ENCODE peak calls at places on chromosome 11, in nine cellular contexts. N is lung; L is heart right ventricle; C is colonic mucosa; W is CD8-positive, alpha-beta T cell; G is hepatocyte; U is IMR-90; P is body of pancreas; S is thyroid gland. J is an unnamed sample. For H3K27me3, the result is how much of the 10 kb centered on the place peaks cover.

GRCh38 chr11:35390737-35391682 is 28.3 kb downstream of the SLC1A2 start:
- DNase-seq in N (no peak), L (no peak), C (peak), W (peak), G (peak), U (peak), P (peak), S (no peak), J (no peak)

GRCh38 chr11:128282053-128282452 is 305.3 kb downstream of the ETS1 start:
- DNase-seq in N (no peak), L (no peak), C (no peak), W (no peak), G (no peak), U (no peak), P (no peak), S (no peak), J (no peak)

GRCh38 chr11:9609841-9610240 is 36.4 kb downstream of the WEE1 start:
- DNase-seq in N (no peak), L (no peak), C (no peak), W (no peak), G (no peak), U (no peak), P (no peak), S (no peak), J (no peak)

GRCh38 chr11:68928481-68928880 is 24.8 kb downstream of the IGHMBP2 start:
- DNase-seq in N (no peak), L (no peak), C (no peak), W (no peak), G (no peak), U (no peak), P (no peak), S (no peak), J (no peak)

GRCh38 chr11:31199403-31199802 is 170.1 kb downstream of the DCDC1 start:
- DNase-seq in N (no peak), L (no peak), C (no peak), W (no peak), G (no peak), U (no peak), P (no peak), S (no peak), J (no peak)

GRCh38 chr11:19777342-19778102 is 64.9 kb downstream of the NAV2 start:
- DNase-seq in N (no peak), L (no peak), C (peak), W (no peak), G (peak), U (peak), P (peak), S (no peak), J (peak)

GRCh38 chr11:119338318-119338890 is 2.3 kb downstream of the C1QTNF5 start:
- DNase-seq in N (peak), L (no peak), C (peak), W (peak), G (peak), U (no peak), P (peak), S (peak), J (no peak)

GRCh38 chr11:2102132-2102882 is 36.9 kb downstream of the IGF2 start:
- DNase-seq in N (no peak), L (no peak), C (peak), W (no peak), G (no peak), U (no peak), P (no peak), S (no peak), J (no peak)

GRCh38 chr11:128772814-128773213 is 78.9 kb downstream of the FLI1 start:
- DNase-seq in N (peak), L (peak), C (peak), W (peak), G (no peak), U (no peak), P (peak), S (peak), J (no peak)

GRCh38 chr11:122754553-122755322 is 83.6 kb upstream of the CRTAM start:
- DNase-seq in N (no peak), L (no peak), C (no peak), W (peak), G (no peak), U (no peak), P (peak), S (no peak), J (no peak)

GRCh38 chr11:131066551-131066950 is 150.3 kb upstream of the SNX19 start:
- DNase-seq in N (no peak), L (no peak), C (no peak), W (no peak), G (no peak), U (no peak), P (no peak), S (no peak), J (no peak)
- H3K27me3 ChIP-seq in N (under half), L (under half), C (under half), W (under half), G (under half), U (under half), P (under half), S (under half), J (under half)

GRCh38 chr11:45852018-45852711 is 4.9 kb downstream of the CRY2 start:
- DNase-seq in N (no peak), L (no peak), C (no peak), W (no peak), G (no peak), U (no peak), P (no peak), S (no peak), J (no peak)
- TF ChIP-seq CTCF in N (no peak), L (no peak), C (no peak), W (no peak), G (no peak), U (no peak), P (no peak), S (no peak), J (no peak)

DNA sequence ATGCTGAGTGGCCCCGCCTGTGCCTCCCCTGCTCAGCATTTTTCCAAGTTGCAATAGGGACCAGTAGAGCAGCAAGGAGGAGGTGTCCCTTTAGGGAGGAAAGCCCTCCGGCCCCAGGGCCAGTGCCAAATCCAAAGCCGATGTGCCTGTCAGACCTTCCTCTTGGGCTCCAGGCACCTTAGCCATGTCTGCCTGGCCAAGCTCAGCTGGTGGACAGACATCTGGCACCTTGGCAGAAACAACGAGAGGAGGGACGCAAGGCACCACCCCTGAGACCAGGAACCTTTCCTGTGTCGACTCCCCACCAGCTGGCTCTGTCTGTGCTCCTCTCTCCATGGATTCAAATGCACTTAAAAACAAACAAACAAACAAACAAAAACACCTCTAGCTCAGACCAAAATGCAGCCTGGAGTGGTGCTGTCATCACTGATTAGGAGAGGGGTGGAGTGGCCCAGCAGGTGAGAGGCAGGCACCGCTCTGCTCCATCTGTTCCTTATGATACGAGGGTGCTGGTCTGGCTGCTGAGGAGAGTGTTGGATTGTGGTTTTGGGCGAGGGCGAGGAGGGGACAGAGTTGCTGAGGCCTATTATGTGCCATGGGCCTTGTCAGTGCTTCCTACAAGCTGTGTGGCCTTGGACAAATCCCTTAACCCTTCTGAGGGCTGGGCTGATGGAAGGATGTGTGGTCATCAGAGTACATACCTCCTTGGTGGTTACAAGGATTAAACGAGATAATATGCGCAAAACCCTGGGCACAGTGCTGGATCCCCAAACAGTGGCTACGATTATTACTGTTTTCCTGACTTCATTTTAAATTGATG is 46.2 kb downstream of the TP53I11 start:
- DNase-seq in N (no peak), L (no peak), C (no peak), W (no peak), G (no peak), U (no peak), P (no peak), S (no peak), J (no peak)
- H3K27me3 ChIP-seq in N (under half), L (under half), C (under half), W (under half), G (under half), U (under half), P (under half), S (under half), J (under half)

GRCh38 chr11:103649401-103649895 is 387.0 kb upstream of the DDI1 start:
- DNase-seq in N (no peak), L (no peak), C (no peak), W (no peak), G (no peak), U (no peak), P (no peak), S (no peak), J (no peak)
- TF ChIP-seq CTCF in N (no peak), L (no peak), C (no peak), W (no peak), G (no peak), U (no peak), P (no peak), S (no peak), J (no peak)

GRCh38 chr11:44338031-44338430 is 28.1 kb upstream of the ALX4 start:
- DNase-seq in N (no peak), L (no peak), C (no peak), W (no peak), G (no peak), U (no peak), P (no peak), S (no peak), J (no peak)

GRCh38 chr11:44333271-44334218 is 23.6 kb upstream of the ALX4 start:
- DNase-seq in N (no peak), L (no peak), C (no peak), W (no peak), G (peak), U (peak), P (no peak), S (no peak), J (no peak)

GRCh38 chr11:44332665-44333064 is 22.7 kb upstream of the ALX4 start:
- DNase-seq in N (no peak), L (no peak), C (no peak), W (no peak), G (no peak), U (no peak), P (no peak), S (no peak), J (no peak)

GRCh38 chr11:44335052-44335894 is 25.3 kb upstream of the ALX4 start:
- DNase-seq in N (no peak), L (no peak), C (no peak), W (no peak), G (no peak), U (no peak), P (no peak), S (no peak), J (no peak)

GRCh38 chr11:44334356-44335004 is 24.5 kb upstream of the ALX4 start:
- DNase-seq in N (no peak), L (no peak), C (no peak), W (no peak), G (no peak), U (no peak), P (no peak), S (no peak), J (no peak)
- H3K27me3 ChIP-seq in N (under half), L (under half), C (under half), W (under half), G (half or more), U (half or more), P (under half), S (under half), J (half or more)

GRCh38 chr11:95778699-95779098 is 10.9 kb downstream of the FAM76B start:
- DNase-seq in N (no peak), L (no peak), C (no peak), W (no peak), G (no peak), U (no peak), P (no peak), S (no peak), J (no peak)
- TF ChIP-seq CTCF in N (no peak), L (no peak), C (no peak), W (no peak), G (no peak), U (no peak), P (no peak), S (no peak), J (no peak)

GRCh38 chr11:17010851-17011420 is 3.3 kb downstream of the PLEKHA7 start:
- DNase-seq in N (no peak), L (no peak), C (no peak), W (no peak), G (no peak), U (no peak), P (no peak), S (no peak), J (no peak)
- H3K27me3 ChIP-seq in N (under half), L (under half), C (under half), W (under half), G (under half), U (under half), P (under half), S (under half), J (under half)

GRCh38 chr11:65890324-65891179 is at the start of gene CCDC85B:
- DNase-seq in N (peak), L (peak), C (peak), W (peak), G (peak), U (peak), P (peak), S (peak), J (no peak)
- TF ChIP-seq CTCF in N (no peak), L (peak), C (no peak), W (no peak), G (peak), U (no peak), P (no peak), S (peak), J (peak)

J was measured in kidney epithelial cell.